ENCODE peak calls at places on chromosomes 5 and 9, in nine cellular contexts. A is HFFc6, P is NB4, H is Peyer's patch, R is adrenal gland, L is uterus, E is fibroblast of the aortic adventitia, G is AG10803, M is endothelial cell. F is an unnamed sample.

GRCh38 chr9:99433555-99433954 is 211.5 kb downstream of the SEC61B start:
- DNase-seq in A (peak), H (no peak), P (peak), L (no peak), E (peak), M (no peak), R (peak), G (peak), F (no peak)

GRCh38 chr9:111928342-111928720 is 31.7 kb downstream of the UGCG start:
- DNase-seq in A (peak), R (no peak), L (no peak), P (no peak), E (no peak), G (peak), M (no peak), H (no peak), F (no peak)

GRCh38 chr5:91269198-91269597 is 113.9 kb downstream of the ARRDC3 start:
- DNase-seq in P (peak), M (no peak), L (no peak), H (no peak), R (no peak), E (no peak), G (no peak), A (no peak), F (no peak)

GRCh38 chr9:38112010-38112409 is 43.0 kb upstream of the SHB start:
- DNase-seq in L (no peak), G (no peak), P (no peak), H (no peak), A (no peak), M (no peak), E (no peak), R (no peak), F (peak)

GRCh38 chr5:50441479-50441815 is 359 bp upstream of the EMB start:
- DNase-seq in A (no peak), G (no peak), P (no peak), R (no peak), L (no peak), H (no peak), E (no peak), M (no peak), F (no peak)

GRCh38 chr5:109983135-109983534 is 293.4 kb downstream of the MAN2A1 start:
- DNase-seq in E (peak), H (no peak), A (no peak), M (no peak), R (no peak), L (no peak), G (peak), P (no peak), F (no peak)

GRCh38 chr9:107648153-107648716 is 158.7 kb upstream of the KLF4 start:
- DNase-seq in A (no peak), L (no peak), E (peak), R (no peak), H (no peak), P (no peak), M (no peak), G (peak), F (no peak)

GRCh38 chr5:175867587-175868347 is 3.6 kb upstream of the CPLX2 start:
- DNase-seq in H (peak), M (peak), P (peak), G (no peak), E (no peak), A (peak), R (no peak), L (no peak), F (no peak)

GRCh38 chr5:78778538-78778937 is 130.0 kb upstream of the LHFPL2 start:
- DNase-seq in G (peak), P (no peak), R (no peak), A (peak), E (peak), L (no peak), M (no peak), H (no peak), F (no peak)

DNA sequence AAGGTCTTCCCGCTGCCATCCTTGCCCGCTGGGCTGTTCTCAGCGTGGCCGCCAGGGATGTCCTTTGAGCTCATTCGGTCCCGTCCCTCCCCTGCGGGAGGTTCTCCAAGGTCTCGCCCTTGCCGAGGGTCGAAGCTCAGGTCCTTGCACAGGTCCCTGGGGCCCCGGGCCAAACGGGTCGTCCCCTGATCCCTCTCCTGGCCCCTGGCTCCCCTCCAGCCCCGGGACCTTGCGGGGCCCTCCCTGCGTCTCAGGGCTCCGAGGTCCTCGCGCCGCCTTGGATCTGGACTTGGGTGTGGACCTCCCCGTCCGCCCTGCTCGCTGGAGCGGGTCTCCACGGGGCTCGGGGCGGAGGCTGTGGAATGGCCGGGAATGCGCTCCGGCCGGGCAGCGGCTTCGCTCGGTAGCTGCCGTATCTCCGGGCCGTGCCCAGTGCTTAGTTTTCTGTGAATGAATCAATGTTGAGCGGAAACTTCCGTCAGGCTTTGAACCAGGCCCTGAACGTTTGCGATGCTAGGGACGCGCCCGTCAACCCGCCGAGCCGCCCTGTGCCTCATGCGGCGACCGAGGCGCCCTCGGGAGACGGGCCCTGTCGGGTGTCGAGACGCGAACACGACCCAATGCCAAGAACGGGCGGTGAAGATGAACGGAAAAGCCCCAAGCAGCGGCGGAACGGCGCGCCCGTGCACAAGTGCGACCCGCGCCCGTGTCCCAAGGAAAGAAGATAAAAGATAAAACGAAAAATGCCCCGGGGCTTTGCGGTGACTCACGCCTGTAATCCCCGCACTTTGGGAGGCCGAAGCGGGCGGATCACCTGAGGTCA is 779 bp downstream of the RNU6ATAC start:
- DNase-seq in P (peak), E (peak), M (peak), L (peak), R (peak), H (peak), G (peak), A (peak), F (no peak)
- TF ChIP-seq CTCF in P (no peak), E (peak), M (peak), L (peak), R (peak), H (peak), G (peak), A (peak), F (peak)

GRCh38 chr9:89626741-89627265 is 22.0 kb downstream of the GADD45G start:
- DNase-seq in G (no peak), M (no peak), A (no peak), R (no peak), H (no peak), E (no peak), P (no peak), L (no peak), F (no peak)

GRCh38 chr9:89625721-89626687 is 21.2 kb downstream of the GADD45G start:
- DNase-seq in R (no peak), E (no peak), G (no peak), M (no peak), P (no peak), L (no peak), A (no peak), H (peak), F (no peak)

GRCh38 chr9:89621676-89622075 is 16.9 kb downstream of the GADD45G start:
- DNase-seq in R (no peak), E (no peak), M (no peak), L (no peak), H (no peak), A (no peak), G (no peak), P (no peak), F (no peak)

GRCh38 chr9:89622933-89623861 is 18.4 kb downstream of the GADD45G start:
- DNase-seq in A (no peak), H (no peak), G (no peak), L (peak), E (no peak), R (no peak), P (no peak), M (no peak), F (no peak)

GRCh38 chr9:89623925-89624420 is 19.2 kb downstream of the GADD45G start:
- DNase-seq in M (no peak), A (no peak), G (no peak), E (no peak), H (no peak), L (no peak), P (no peak), R (no peak), F (no peak)
- TF ChIP-seq CTCF in M (no peak), A (no peak), G (no peak), E (no peak), H (no peak), L (peak), P (no peak), R (no peak), F (no peak)

GRCh38 chr9:105658351-105658750 is 3.9 kb upstream of the TAL2 start:
- DNase-seq in R (no peak), E (no peak), P (no peak), H (no peak), M (no peak), L (no peak), G (no peak), A (no peak), F (no peak)

GRCh38 chr9:105651806-105652205 is 10.5 kb upstream of the TAL2 start:
- DNase-seq in G (no peak), E (no peak), M (no peak), H (no peak), A (no peak), R (no peak), L (no peak), P (no peak), F (no peak)

GRCh38 chr9:105661011-105661410 is 1.2 kb upstream of the TAL2 start:
- DNase-seq in E (no peak), L (no peak), G (no peak), A (no peak), H (no peak), M (no peak), R (no peak), P (no peak), F (no peak)

GRCh38 chr9:105656131-105656921 is 5.9 kb upstream of the TAL2 start:
- DNase-seq in R (no peak), M (peak), P (peak), G (no peak), A (no peak), E (no peak), H (peak), L (no peak), F (no peak)
- TF ChIP-seq CTCF in R (peak), M (no peak), P (no peak), G (no peak), A (peak), E (no peak), H (peak), L (no peak), F (peak)

GRCh38 chr9:10226996-10227395 is 385.8 kb downstream of the PTPRD start:
- DNase-seq in R (no peak), M (no peak), P (no peak), G (no peak), E (no peak), H (no peak), A (no peak), L (no peak), F (no peak)

GRCh38 chr9:10228082-10228481 is 384.7 kb downstream of the PTPRD start:
- DNase-seq in R (no peak), E (no peak), L (no peak), H (no peak), P (no peak), G (no peak), M (no peak), A (no peak), F (no peak)

GRCh38 chr9:10238087-10238486 is 374.7 kb downstream of the PTPRD start:
- DNase-seq in E (no peak), A (no peak), G (no peak), P (no peak), R (no peak), L (no peak), M (no peak), H (no peak), F (no peak)

GRCh38 chr9:10230512-10230911 is 382.3 kb downstream of the PTPRD start:
- DNase-seq in E (no peak), H (no peak), G (no peak), A (no peak), L (no peak), P (no peak), M (no peak), R (no peak), F (no peak)

GRCh38 chr9:10232352-10232930 is 380.4 kb downstream of the PTPRD start:
- DNase-seq in G (no peak), P (peak), R (no peak), A (no peak), E (peak), L (no peak), M (no peak), H (no peak), F (no peak)
- TF ChIP-seq CTCF in G (no peak), P (peak), R (peak), A (peak), E (peak), L (no peak), M (no peak), H (no peak), F (peak)

GRCh38 chr9:96649620-96650323 is 5.3 kb downstream of the PRXL2C start:
- DNase-seq in G (peak), R (no peak), E (no peak), A (no peak), L (no peak), H (no peak), M (no peak), P (no peak), F (no peak)

GRCh38 chr9:96651626-96652025 is 3.5 kb downstream of the PRXL2C start:
- DNase-seq in G (no peak), H (no peak), R (no peak), E (peak), A (peak), P (peak), L (no peak), M (no peak), F (no peak)

GRCh38 chr9:96655198-96655851 is at the start of gene PRXL2C:
- DNase-seq in L (peak), A (peak), R (peak), G (peak), M (peak), P (peak), H (peak), E (peak), F (no peak)

GRCh38 chr9:96654450-96655197 is 493 bp downstream of the PRXL2C start:
- DNase-seq in M (peak), R (peak), A (peak), E (peak), P (peak), L (peak), H (peak), G (peak), F (peak)
- TF ChIP-seq CTCF in M (no peak), R (no peak), A (peak), E (peak), P (no peak), L (peak), H (peak), G (no peak), F (peak)

F was measured in type B pancreatic cell.